ENCODE peak calls at places on chromosomes 6 and 20, in four cellular contexts. One of them, this sample, is unnamed.

GRCh38 chr6:56953597-56954388 is 1.1 kb upstream of the BEND6 start:
- DNase-seq in aorta: peak
- DNase-seq in K562: peak
- DNase-seq in neuronal stem cell: peak
- DNase-seq in this sample: peak

GRCh38 chr6:121335111-121336008 is 1.1 kb upstream of the TBC1D32 start:
- DNase-seq in aorta: no peak
- DNase-seq in K562: no peak
- DNase-seq in neuronal stem cell: no peak
- DNase-seq in this sample: no peak

GRCh38 chr6:38974389-38975133 is 74.0 kb upstream of the GLP1R start:
- DNase-seq in aorta: no peak
- DNase-seq in K562: no peak
- DNase-seq in neuronal stem cell: no peak
- DNase-seq in this sample: no peak

GRCh38 chr6:5004373-5005037 is 668 bp upstream of the RPP40 start:
- DNase-seq in aorta: no peak
- DNase-seq in K562: no peak
- DNase-seq in neuronal stem cell: no peak
- DNase-seq in this sample: no peak

GRCh38 chr20:58875541-58876134 is 23.1 kb downstream of the GNAS start:
- DNase-seq in aorta: no peak
- DNase-seq in K562: peak
- DNase-seq in neuronal stem cell: no peak
- DNase-seq in this sample: no peak

GRCh38 chr20:64093013-64093503 is 8.9 kb upstream of the LKAAEAR1 start:
- DNase-seq in aorta: no peak
- DNase-seq in K562: peak
- DNase-seq in neuronal stem cell: no peak
- DNase-seq in this sample: no peak

GRCh38 chr20:22288957-22289356 is 295.4 kb downstream of the FOXA2 start:
- DNase-seq in aorta: no peak
- DNase-seq in K562: no peak
- DNase-seq in neuronal stem cell: no peak
- DNase-seq in this sample: no peak

GRCh38 chr6:53347921-53348435 is 772 bp downstream of the ELOVL5 start:
- DNase-seq in aorta: peak
- DNase-seq in K562: peak
- DNase-seq in neuronal stem cell: peak
- DNase-seq in this sample: peak

GRCh38 chr6:149334201-149334600 is 16.7 kb downstream of the TAB2 start:
- DNase-seq in aorta: no peak
- DNase-seq in K562: no peak
- DNase-seq in neuronal stem cell: no peak
- DNase-seq in this sample: no peak

GRCh38 chr6:87926687-87927086 is 121.0 kb upstream of the SPACA1 start:
- DNase-seq in aorta: no peak
- DNase-seq in K562: no peak
- DNase-seq in neuronal stem cell: no peak
- DNase-seq in this sample: no peak

GRCh38 chr20:9256359-9256758 is 187.5 kb downstream of the PLCB4 start:
- DNase-seq in aorta: no peak
- DNase-seq in K562: no peak
- DNase-seq in neuronal stem cell: no peak
- DNase-seq in this sample: no peak

GRCh38 chr6:37710616-37711015 is 12.9 kb upstream of the MDGA1 start:
- DNase-seq in aorta: no peak
- DNase-seq in K562: no peak
- DNase-seq in neuronal stem cell: no peak
- DNase-seq in this sample: no peak

GRCh38 chr6:31821301-31822037 is 6.1 kb upstream of the HSPA1B start:
- DNase-seq in aorta: peak
- DNase-seq in K562: peak
- DNase-seq in neuronal stem cell: peak
- DNase-seq in this sample: peak

GRCh38 chr6:132962936-132963579 is 148.7 kb downstream of the RPS12 start:
- DNase-seq in aorta: peak
- DNase-seq in K562: peak
- DNase-seq in neuronal stem cell: peak
- DNase-seq in this sample: peak

GRCh38 chr6:13998356-13998755 is 73.6 kb downstream of the RNF182 start:
- DNase-seq in aorta: no peak
- DNase-seq in K562: no peak
- DNase-seq in neuronal stem cell: no peak
- DNase-seq in this sample: no peak

GRCh38 chr6:71727632-71728294 is 158.6 kb upstream of the RIMS1 start:
- DNase-seq in aorta: no peak
- DNase-seq in K562: no peak
- DNase-seq in neuronal stem cell: no peak
- DNase-seq in this sample: no peak

GRCh38 chr6:17061097-17061496 is 40.8 kb upstream of the STMND1 start:
- DNase-seq in aorta: no peak
- DNase-seq in K562: no peak
- DNase-seq in neuronal stem cell: no peak
- DNase-seq in this sample: no peak

GRCh38 chr6:106421491-106421890 is 61.0 kb downstream of the CRYBG1 start:
- DNase-seq in aorta: no peak
- DNase-seq in K562: no peak
- DNase-seq in neuronal stem cell: no peak
- DNase-seq in this sample: no peak

GRCh38 chr20:44496976-44497375 is 21.3 kb downstream of the TTPAL start:
- DNase-seq in aorta: no peak
- DNase-seq in K562: no peak
- DNase-seq in neuronal stem cell: no peak
- DNase-seq in this sample: no peak

GRCh38 chr6:35415065-35415880 is 36.9 kb upstream of the FANCE start:
- DNase-seq in aorta: peak
- DNase-seq in K562: peak
- DNase-seq in neuronal stem cell: peak
- DNase-seq in this sample: peak

GRCh38 chr6:62129127-62129526 is 156.9 kb downstream of the KHDRBS2 start:
- DNase-seq in aorta: no peak
- DNase-seq in K562: no peak
- DNase-seq in neuronal stem cell: no peak
- DNase-seq in this sample: no peak

GRCh38 chr20:37072293-37073196 is 23.3 kb downstream of the RBL1 start:
- DNase-seq in aorta: no peak
- DNase-seq in K562: no peak
- DNase-seq in neuronal stem cell: no peak
- DNase-seq in this sample: no peak

GRCh38 chr6:160428069-160428430 is 79.9 kb downstream of the SLC22A3 start:
- DNase-seq in aorta: peak
- DNase-seq in K562: no peak
- DNase-seq in neuronal stem cell: no peak
- DNase-seq in this sample: no peak

GRCh38 chr6:135346747-135347146 is 150.8 kb downstream of the AHI1 start:
- DNase-seq in aorta: no peak
- DNase-seq in K562: no peak
- DNase-seq in neuronal stem cell: no peak
- DNase-seq in this sample: no peak

GRCh38 chr20:38853759-38854158 is 48.3 kb downstream of the PPP1R16B start:
- DNase-seq in aorta: no peak
- DNase-seq in K562: peak
- DNase-seq in neuronal stem cell: no peak
- DNase-seq in this sample: no peak

GRCh38 chr6:138815797-138816528 is 20.1 kb downstream of the ECT2L start:
- DNase-seq in aorta: no peak
- DNase-seq in K562: peak
- DNase-seq in neuronal stem cell: peak
- DNase-seq in this sample: no peak

GRCh38 chr6:129663531-129663930 is 46.4 kb downstream of the ARHGAP18 start:
- DNase-seq in aorta: no peak
- DNase-seq in K562: no peak
- DNase-seq in neuronal stem cell: no peak
- DNase-seq in this sample: no peak

GRCh38 chr6:158703840-158704822 is 54.3 kb downstream of the SYTL3 start:
- DNase-seq in aorta: peak
- DNase-seq in K562: peak
- DNase-seq in neuronal stem cell: peak
- DNase-seq in this sample: peak

GRCh38 chr6:151493495-151494234 is at the start of gene CCDC170:
- DNase-seq in aorta: peak
- DNase-seq in K562: no peak
- DNase-seq in neuronal stem cell: peak
- DNase-seq in this sample: no peak
- H3K4me3 ChIP-seq in aorta: peak
- H3K4me3 ChIP-seq in K562: no peak
- H3K4me3 ChIP-seq in neuronal stem cell: peak
- H3K4me3 ChIP-seq in this sample: peak

GRCh38 chr20:11453430-11453829 is 464.3 kb upstream of the BTBD3 start:
- DNase-seq in aorta: no peak
- DNase-seq in K562: no peak
- DNase-seq in neuronal stem cell: no peak
- DNase-seq in this sample: no peak
- H3K27ac ChIP-seq in aorta: no peak
- H3K27ac ChIP-seq in K562: no peak
- H3K27ac ChIP-seq in neuronal stem cell: no peak
- H3K27ac ChIP-seq in this sample: no peak

DNA sequence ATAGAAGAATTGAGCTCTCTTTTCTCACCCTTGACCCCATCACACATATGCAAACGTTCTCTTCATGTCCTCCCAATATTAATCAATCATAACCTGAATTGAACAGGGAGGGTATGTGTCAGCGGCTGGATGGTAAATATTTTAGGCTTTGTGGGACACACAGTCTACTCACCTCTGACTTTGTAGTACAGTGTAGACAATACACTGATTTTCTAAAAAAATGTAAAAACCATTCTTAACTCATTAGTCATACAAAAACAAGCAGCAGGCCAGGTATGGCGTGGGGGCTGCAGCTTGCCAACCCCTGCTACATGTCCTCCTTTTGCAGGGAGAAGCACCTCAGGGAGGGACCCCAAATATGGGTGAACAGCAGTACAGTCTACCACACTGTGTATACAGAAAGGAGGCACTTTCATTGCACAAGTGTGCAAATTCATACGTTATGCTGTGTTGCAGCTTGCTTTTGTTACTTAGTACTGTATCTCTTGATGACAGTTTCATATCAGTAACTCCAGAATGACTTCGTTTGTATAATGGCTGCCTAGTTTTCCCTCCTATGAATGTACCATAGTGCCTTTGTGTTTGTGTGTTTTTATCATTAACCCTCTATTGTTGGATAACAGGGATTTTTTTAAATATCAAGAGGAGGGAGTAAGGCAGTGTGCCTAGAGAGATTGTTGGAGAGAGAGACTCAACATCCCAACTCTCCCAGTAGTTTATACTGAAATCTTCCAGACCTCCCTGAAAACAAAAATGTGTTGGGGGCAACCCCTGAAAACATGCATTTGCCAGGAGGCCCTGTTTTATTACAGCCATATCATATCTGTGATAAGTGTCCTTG is 214.3 kb downstream of the ZMYND8 start:
- DNase-seq in aorta: no peak
- DNase-seq in K562: no peak
- DNase-seq in neuronal stem cell: no peak
- DNase-seq in this sample: no peak
- H3K4me3 ChIP-seq in aorta: no peak
- H3K4me3 ChIP-seq in K562: no peak
- H3K4me3 ChIP-seq in neuronal stem cell: no peak
- H3K4me3 ChIP-seq in this sample: no peak

DNA sequence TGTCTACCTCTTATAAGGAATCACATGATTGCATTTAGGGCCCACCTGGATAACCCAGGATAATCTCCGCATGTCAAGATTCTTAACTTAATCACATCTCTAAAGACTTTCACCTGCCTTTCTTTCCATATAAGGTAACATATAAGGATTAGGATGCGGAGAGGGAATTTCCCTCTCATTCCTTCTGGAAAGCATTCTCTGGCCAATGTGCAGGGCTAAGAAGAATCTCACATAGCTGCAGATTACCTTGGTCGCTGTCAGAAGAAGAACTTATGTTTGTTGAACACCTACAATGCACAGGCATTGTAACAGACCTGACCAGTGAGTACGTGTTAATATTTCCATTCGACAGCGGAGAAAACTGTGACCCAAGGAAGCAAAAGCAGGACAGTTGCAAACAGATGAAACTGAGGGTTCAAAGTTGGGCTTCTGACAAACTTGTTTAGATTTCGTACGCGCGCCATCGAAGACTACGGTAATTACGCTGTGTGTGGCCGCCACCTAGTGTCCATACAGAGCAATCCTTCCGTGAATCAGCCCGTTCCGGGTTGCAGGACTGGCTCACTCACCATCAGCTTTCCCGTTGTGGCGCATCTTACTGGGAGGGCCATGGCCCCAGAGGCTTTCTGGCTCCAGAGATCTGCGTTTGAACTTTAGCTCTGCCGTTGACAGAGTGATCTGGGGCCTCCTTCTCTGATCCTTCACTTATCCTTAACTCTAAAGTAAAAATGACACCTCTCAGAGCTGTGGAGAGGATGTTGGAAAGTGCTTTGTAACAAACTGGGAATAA is 9.5 kb downstream of the C20orf202 start:
- DNase-seq in aorta: peak
- DNase-seq in K562: peak
- DNase-seq in neuronal stem cell: peak
- DNase-seq in this sample: peak
- H3K27ac ChIP-seq in aorta: no peak
- H3K27ac ChIP-seq in K562: no peak
- H3K27ac ChIP-seq in neuronal stem cell: no peak
- H3K27ac ChIP-seq in this sample: no peak

GRCh38 chr20:775679-776135 is 7.4 kb upstream of the SLC52A3 start:
- DNase-seq in aorta: no peak
- DNase-seq in K562: peak
- DNase-seq in neuronal stem cell: no peak
- DNase-seq in this sample: peak
- H3K4me3 ChIP-seq in aorta: no peak
- H3K4me3 ChIP-seq in K562: no peak
- H3K4me3 ChIP-seq in neuronal stem cell: no peak
- H3K4me3 ChIP-seq in this sample: no peak

DNA sequence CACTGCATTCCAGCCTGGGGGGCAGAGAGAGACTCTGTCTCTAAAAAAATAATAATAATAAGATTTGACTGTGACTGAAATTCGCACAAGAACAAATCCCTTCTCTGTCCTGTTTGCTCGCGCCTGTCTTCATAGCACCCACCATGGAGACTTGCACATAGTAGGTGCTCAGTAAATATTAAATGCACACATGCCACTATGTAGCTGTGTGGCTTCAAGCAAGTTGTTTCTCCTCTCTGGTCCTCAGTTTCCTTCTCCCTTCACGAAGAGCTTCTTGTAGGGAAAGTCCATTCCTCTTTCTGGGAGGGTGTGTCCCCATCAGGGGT is 15.4 kb upstream of the PTGIS start:
- DNase-seq in aorta: no peak
- DNase-seq in K562: no peak
- DNase-seq in neuronal stem cell: no peak
- DNase-seq in this sample: no peak
- H3K27ac ChIP-seq in aorta: peak
- H3K27ac ChIP-seq in K562: no peak
- H3K27ac ChIP-seq in neuronal stem cell: no peak
- H3K27ac ChIP-seq in this sample: peak

DNA sequence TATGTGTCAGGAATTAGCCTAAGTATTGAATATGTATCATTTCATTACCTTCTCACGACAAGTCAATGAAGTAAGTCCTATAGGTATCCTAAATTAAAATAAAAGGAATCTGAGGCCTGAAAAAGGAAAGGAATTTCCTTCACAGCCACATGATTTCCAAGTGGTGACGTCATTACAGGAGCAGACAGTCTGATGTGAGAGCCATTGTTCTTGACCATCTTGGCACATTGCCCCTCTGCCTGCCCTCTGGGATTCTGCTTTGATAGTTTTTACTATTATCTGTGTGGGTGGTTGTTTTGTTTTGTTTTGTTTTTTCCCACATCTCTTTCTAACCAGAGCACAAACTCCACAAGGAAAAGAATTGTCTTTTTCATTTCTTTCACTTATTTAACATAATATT is 219.8 kb upstream of the UFL1 start:
- DNase-seq in aorta: no peak
- DNase-seq in K562: no peak
- DNase-seq in neuronal stem cell: peak
- DNase-seq in this sample: no peak
- H3K4me3 ChIP-seq in aorta: no peak
- H3K4me3 ChIP-seq in K562: no peak
- H3K4me3 ChIP-seq in neuronal stem cell: no peak
- H3K4me3 ChIP-seq in this sample: no peak